ENCODE peak calls at places on chromosomes 2 and 18, in six cellular contexts. T is NCI-H510A; K is stimulated activated CD8-positive, alpha-beta memory T cell treated with anti-CD3 and anti-CD28 coated beads, Interleukin-2, amount 100 ng/mL, for 48 hours; I is H4; V is thoracic aorta; O is stimulated activated naive B cell treated with anti-CD40 and anti-IgM and Interleukin-4, amounts not matched to agents 10 μg/mL and 1 μg/mL and 100 μg/mL, for 72 hours. R is an unnamed sample.

GRCh38 chr2:145677371-145677770 is 1157.5 kb upstream of the ZEB2 start:
- DNase-seq in T (no peak), K (no peak), I (no peak), V (no peak), O (no peak), R (no peak)

GRCh38 chr18:13043066-13043465 is 51.9 kb downstream of the CEP192 start:
- DNase-seq in T (no peak), K (no peak), I (no peak), V (no peak), O (no peak), R (no peak)

GRCh38 chr2:119338826-119339561 is 27.6 kb downstream of the C2orf76 start:
- DNase-seq in T (no peak), K (peak), I (no peak), V (no peak), O (peak), R (no peak)

GRCh38 chr2:183255406-183255805 is 131.2 kb downstream of the NUP35 start:
- DNase-seq in T (no peak), K (no peak), I (no peak), V (no peak), O (no peak), R (no peak)

GRCh38 chr18:48767090-48767670 is 183.6 kb downstream of the SMAD7 start:
- DNase-seq in T (no peak), K (no peak), I (no peak), V (no peak), O (no peak), R (no peak)

GRCh38 chr2:210188755-210189154 is 17.5 kb upstream of the KANSL1L start:
- DNase-seq in T (no peak), K (no peak), I (no peak), V (no peak), O (no peak), R (no peak)

GRCh38 chr2:113996826-113997599 is 107.1 kb downstream of the ACTR3 start:
- DNase-seq in T (no peak), K (no peak), I (no peak), V (no peak), O (no peak), R (no peak)

GRCh38 chr2:118974103-118974911 is 32.3 kb downstream of the MARCO start:
- DNase-seq in T (no peak), K (no peak), I (no peak), V (no peak), O (no peak), R (no peak)

GRCh38 chr2:53987336-53987921 is 16.6 kb upstream of the PSME4 start:
- DNase-seq in T (peak), K (no peak), I (peak), V (no peak), O (no peak), R (peak)

GRCh38 chr2:8472545-8473361 is 209.1 kb upstream of the ID2 start:
- DNase-seq in T (no peak), K (no peak), I (no peak), V (no peak), O (no peak), R (no peak)

GRCh38 chr2:212523756-212524155 is 14.8 kb downstream of the ERBB4 start:
- DNase-seq in T (no peak), K (no peak), I (no peak), V (no peak), O (no peak), R (no peak)

GRCh38 chr2:201883559-201883958 is 77.2 kb downstream of the CDK15 start:
- DNase-seq in T (no peak), K (no peak), I (no peak), V (no peak), O (no peak), R (no peak)

GRCh38 chr2:36663851-36664715 is 32.4 kb upstream of the VIT start:
- DNase-seq in T (no peak), K (no peak), I (peak), V (no peak), O (no peak), R (peak)

GRCh38 chr2:30706534-30707303 is 100.5 kb downstream of the CAPN13 start:
- DNase-seq in T (peak), K (peak), I (peak), V (no peak), O (peak), R (peak)

GRCh38 chr2:32715981-32716380 is 88.1 kb downstream of the TTC27 start:
- DNase-seq in T (no peak), K (no peak), I (no peak), V (no peak), O (no peak), R (no peak)

GRCh38 chr2:234329202-234329930 is 167.5 kb downstream of the ARL4C start:
- DNase-seq in T (peak), K (no peak), I (no peak), V (no peak), O (no peak), R (no peak)

GRCh38 chr2:64482765-64483504 is 29.0 kb downstream of the LGALSL start:
- DNase-seq in T (no peak), K (no peak), I (peak), V (no peak), O (no peak), R (no peak)

GRCh38 chr2:37720533-37721218 is 49.2 kb upstream of the CDC42EP3 start:
- DNase-seq in T (no peak), K (no peak), I (no peak), V (no peak), O (no peak), R (no peak)

GRCh38 chr18:24342347-24342746 is 55.3 kb downstream of the OSBPL1A start:
- DNase-seq in T (no peak), K (no peak), I (no peak), V (no peak), O (no peak), R (no peak)

GRCh38 chr18:59605633-59606192 is 91.5 kb downstream of the CCBE1 start:
- DNase-seq in T (no peak), K (no peak), I (peak), V (no peak), O (no peak), R (peak)

GRCh38 chr2:239060676-239061075 is 212.8 kb downstream of the TWIST2 start:
- DNase-seq in T (no peak), K (no peak), I (no peak), V (no peak), O (no peak), R (no peak)

GRCh38 chr2:172200495-172201085 is 97.9 kb upstream of the DLX2 start:
- DNase-seq in T (no peak), K (no peak), I (no peak), V (no peak), O (no peak), R (no peak)

GRCh38 chr2:188297983-188298382 is 6.3 kb downstream of the GULP1 start:
- DNase-seq in T (no peak), K (no peak), I (no peak), V (no peak), O (no peak), R (no peak)

GRCh38 chr18:73232933-73233332 is 365.1 kb upstream of the NETO1 start:
- DNase-seq in T (no peak), K (no peak), I (no peak), V (no peak), O (no peak), R (no peak)

GRCh38 chr2:55133467-55134315 is 83.4 kb upstream of the RTN4 start:
- DNase-seq in T (no peak), K (peak), I (peak), V (peak), O (peak), R (peak)

R was measured in astrocyte of the cerebellum.